ENCODE peak calls at places on chromosomes 6 and 20, in seven cellular contexts. L is HCT116, I is sigmoid colon, R is breast epithelium, C is body of pancreas, N is HepG2, Z is heart left ventricle. Y is an unnamed sample.

GRCh38 chr6:44458551-44458950 is 71.0 kb downstream of the CDC5L start:
- DNase-seq in C (no peak), N (no peak), L (no peak), Z (no peak), I (no peak), R (no peak), Y (no peak)

GRCh38 chr6:27728442-27728841 is 183.8 kb downstream of the OR2B2 start:
- DNase-seq in Z (no peak), R (no peak), I (no peak), C (no peak), N (no peak), L (no peak), Y (no peak)

GRCh38 chr20:48364688-48365421 is 462.9 kb downstream of the PREX1 start:
- DNase-seq in Z (no peak), I (no peak), L (no peak), N (no peak), C (no peak), R (no peak), Y (no peak)

GRCh38 chr6:66277400-66277799 is 570.4 kb upstream of the EYS start:
- DNase-seq in L (no peak), N (no peak), C (no peak), Z (no peak), I (no peak), R (no peak), Y (no peak)

GRCh38 chr20:51697119-51697826 is 70.9 kb downstream of the ATP9A start:
- DNase-seq in L (no peak), I (no peak), C (no peak), N (no peak), R (no peak), Z (no peak), Y (no peak)

GRCh38 chr6:75280131-75280855 is 4.3 kb downstream of the TMEM30A start:
- DNase-seq in C (no peak), Z (no peak), N (no peak), I (no peak), R (no peak), L (no peak), Y (no peak)

GRCh38 chr6:160156842-160157241 is 35.2 kb downstream of the SLC22A1 start:
- DNase-seq in R (no peak), Z (no peak), C (no peak), N (no peak), L (no peak), I (no peak), Y (no peak)

GRCh38 chr20:63606701-63607100 is 20.2 kb downstream of the GMEB2 start:
- DNase-seq in I (no peak), L (no peak), C (no peak), N (no peak), R (no peak), Z (peak), Y (no peak)

GRCh38 chr20:56924976-56925695 is 296.0 kb downstream of the TFAP2C start:
- DNase-seq in C (peak), R (no peak), L (no peak), Z (peak), I (peak), N (no peak), Y (no peak)

GRCh38 chr6:24494726-24495515 is at the start of gene ALDH5A1:
- DNase-seq in I (peak), Z (peak), R (peak), L (peak), N (peak), C (peak), Y (peak)

GRCh38 chr6:63471654-63472053 is 100.6 kb upstream of the LOC128125822 start:
- DNase-seq in I (no peak), L (no peak), N (no peak), Z (no peak), C (no peak), R (no peak), Y (no peak)

GRCh38 chr20:12030470-12030869 is 112.8 kb downstream of the BTBD3 start:
- DNase-seq in Z (no peak), R (no peak), N (no peak), I (no peak), L (no peak), C (peak), Y (no peak)

DNA sequence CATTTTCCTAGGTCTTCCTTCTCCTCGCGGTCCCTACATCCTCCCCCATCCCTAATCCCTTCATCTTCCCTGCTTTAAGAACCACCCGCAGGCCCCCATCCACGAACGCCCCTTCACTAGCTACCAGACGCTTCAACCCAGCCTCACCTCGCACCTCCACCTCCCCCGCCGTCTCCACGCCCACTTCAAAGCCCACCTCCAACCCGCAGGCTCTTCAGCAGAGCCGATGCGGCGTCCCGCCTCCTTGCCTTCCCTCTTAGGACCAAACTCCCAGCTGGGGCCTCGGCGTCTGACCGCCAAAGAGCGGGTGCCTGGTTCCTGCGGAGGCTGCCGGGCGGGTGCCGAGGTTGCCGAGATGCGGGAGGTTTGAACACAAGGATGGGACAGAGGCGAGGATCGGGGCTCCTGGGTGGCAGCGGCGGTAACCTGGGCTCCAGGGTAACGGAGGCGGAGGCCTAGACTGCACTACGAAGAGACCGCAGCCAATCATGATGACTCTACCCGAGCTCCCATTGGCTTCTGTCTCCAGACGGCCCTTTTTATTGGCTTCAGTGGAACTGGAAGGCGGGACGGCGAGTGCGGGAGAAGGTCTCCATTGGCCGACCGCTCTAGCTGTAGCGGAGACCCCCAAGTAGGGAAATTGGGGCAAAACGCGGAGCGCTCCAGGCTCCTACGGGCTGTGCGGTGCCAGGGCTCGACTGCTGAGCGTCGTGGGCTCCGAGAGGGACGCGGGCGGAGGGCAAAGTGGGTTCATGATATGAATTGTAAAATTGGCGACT is at the start of gene LCA5:
- DNase-seq in C (peak), I (peak), N (peak), R (peak), Z (peak), L (peak), Y (peak)
- TF ChIP-seq POLR2A in C (peak), I (no peak), N (peak), R (peak), Z (peak), L (peak), Y (no peak)

DNA sequence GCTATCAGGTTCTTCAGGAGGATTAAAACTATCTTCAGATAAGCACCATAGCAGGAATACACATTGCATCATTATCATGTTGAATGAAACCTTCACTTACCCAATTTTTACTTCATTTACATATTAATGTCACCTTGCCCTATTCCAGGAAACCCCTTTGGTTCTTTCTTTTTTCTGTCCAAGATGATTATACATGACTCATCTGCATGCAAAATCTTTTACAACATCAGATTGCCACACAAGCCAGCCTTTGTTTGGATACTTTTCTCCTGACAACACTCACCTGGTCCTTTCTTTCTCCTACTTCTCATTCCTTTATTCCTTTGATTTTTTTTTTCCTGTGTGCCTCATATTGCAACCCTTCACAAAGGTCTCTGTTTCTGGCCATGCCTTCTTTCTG is 200.5 kb upstream of the POU3F2 start:
- DNase-seq in C (no peak), Z (no peak), R (no peak), L (no peak), N (no peak), I (no peak), Y (no peak)
- TF ChIP-seq POLR2A in C (no peak), Z (no peak), R (no peak), L (no peak), N (no peak), I (no peak), Y (no peak)

DNA sequence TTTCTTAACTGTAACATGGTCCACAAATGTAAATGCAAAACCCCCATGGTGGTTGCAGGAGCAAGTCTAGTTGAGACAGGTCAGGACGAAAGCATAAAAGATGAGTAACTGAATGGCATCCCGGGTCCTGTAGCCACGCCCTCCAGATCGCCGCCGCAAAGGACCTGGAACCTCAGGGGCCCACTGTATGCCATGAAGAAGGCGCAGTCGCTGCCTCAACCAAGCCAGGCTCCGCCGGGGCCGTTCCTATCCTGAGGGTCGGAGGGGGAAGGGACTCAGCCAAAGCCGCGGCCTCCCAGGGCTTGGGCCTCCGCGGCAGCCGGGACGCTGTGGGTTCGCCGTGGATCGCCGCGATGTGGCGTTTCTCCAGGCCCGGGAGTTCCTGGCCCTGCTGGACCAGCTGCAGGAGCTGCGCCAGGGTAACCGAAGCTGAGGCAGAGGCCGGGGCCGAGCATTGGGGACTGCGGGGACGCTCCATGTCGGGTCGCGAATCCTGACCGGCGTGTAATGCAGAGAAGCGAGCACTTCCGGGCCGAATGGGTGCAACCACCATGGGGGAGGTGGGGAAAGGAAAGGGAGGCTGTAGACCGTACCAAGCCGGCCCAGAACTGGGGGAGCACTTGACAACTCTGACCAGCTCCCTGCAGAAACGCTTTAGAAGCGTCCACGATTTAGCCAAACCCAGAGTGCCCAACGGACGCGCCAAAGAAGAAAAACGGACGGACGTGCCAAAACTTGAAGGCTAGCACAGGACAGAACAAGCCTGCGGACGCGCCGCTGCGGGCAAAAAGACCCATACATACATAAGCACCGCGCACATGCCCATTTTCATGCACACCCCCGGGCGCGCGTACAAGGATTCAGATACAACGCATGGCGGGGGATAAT is 11.1 kb downstream of the RPL7L1 start:
- DNase-seq in L (peak), C (peak), I (peak), Z (peak), N (peak), R (peak), Y (peak)
- TF ChIP-seq POLR2A in L (peak), C (peak), I (peak), Z (peak), N (peak), R (peak), Y (no peak)

GRCh38 chr6:37483502-37483901 is 16.2 kb downstream of the CCDC167 start:
- DNase-seq in N (no peak), I (no peak), L (no peak), Z (no peak), R (no peak), C (no peak), Y (no peak)
- TF ChIP-seq POLR2A in N (no peak), I (no peak), L (no peak), Z (no peak), R (no peak), C (no peak), Y (no peak)

GRCh38 chr6:10528170-10528981 is 7.2 kb downstream of the GCNT2 start:
- DNase-seq in N (peak), R (no peak), C (peak), I (no peak), Z (no peak), L (no peak), Y (no peak)
- TF ChIP-seq POLR2A in N (peak), R (no peak), C (peak), I (no peak), Z (no peak), L (no peak), Y (no peak)

GRCh38 chr6:29749668-29750067 is 26.4 kb downstream of the HLA-F start:
- DNase-seq in Z (no peak), L (no peak), I (no peak), R (no peak), C (no peak), N (no peak), Y (no peak)

GRCh38 chr6:29750709-29751108 is 27.5 kb downstream of the HLA-F start:
- DNase-seq in N (no peak), R (no peak), L (no peak), C (no peak), Z (no peak), I (peak), Y (no peak)

GRCh38 chr6:29747688-29748250 is 24.5 kb downstream of the HLA-F start:
- DNase-seq in R (no peak), C (no peak), Z (no peak), N (no peak), I (peak), L (no peak), Y (no peak)

GRCh38 chr6:29746846-29747687 is 23.8 kb downstream of the HLA-F start:
- DNase-seq in Z (no peak), L (no peak), R (no peak), I (no peak), N (no peak), C (no peak), Y (no peak)

GRCh38 chr6:29748391-29749352 is 25.4 kb downstream of the HLA-F start:
- DNase-seq in Z (peak), C (peak), N (peak), I (peak), R (peak), L (peak), Y (no peak)
- TF ChIP-seq POLR2A in Z (peak), C (peak), N (peak), I (no peak), R (peak), L (no peak), Y (no peak)

Y was measured in esophagus squamous epithelium.